ENCODE peak calls at places on chromosomes 6 and 20, in four cellular contexts. D is HepG2, M is GM12878, W is K562. C is an unnamed sample.
A peak's percentile ranks its signal among the peaks of the same experiment; 100 is the strongest.

GRCh38 chr6:45698046-45698445 is 317.6 kb downstream of the CLIC5 start:
- DNase-seq in D (no peak), M (no peak), W (no peak), C (no peak)

GRCh38 chr6:37517411-37517812 is 17.7 kb upstream of the CCDC167 start:
- DNase-seq in D (no peak), M (no peak), W (no peak), C (no peak)

GRCh38 chr20:46562373-46563169 is 12.1 kb upstream of the OCSTAMP start:
- DNase-seq in D (peak; percentile 87), M (no peak), W (peak; percentile 88), C (peak; percentile 90)

GRCh38 chr20:6626805-6627204 is 140.7 kb upstream of the BMP2 start:
- DNase-seq in D (peak; percentile 18), M (no peak), W (no peak), C (peak; percentile 59)

GRCh38 chr6:9205645-9206044 is 770.3 kb upstream of the SLC35B3 start:
- DNase-seq in D (no peak), M (no peak), W (no peak), C (no peak)

GRCh38 chr20:52978851-52979250 is 6.7 kb downstream of the TSHZ2 start:
- DNase-seq in D (no peak), M (no peak), W (no peak), C (no peak)

GRCh38 chr20:63009988-63010769 is 3.4 kb upstream of the BHLHE23 start:
- DNase-seq in D (no peak), M (peak; percentile 97), W (peak; percentile 45), C (no peak)

GRCh38 chr6:144122861-144123260 is 27.5 kb upstream of the STX11 start:
- DNase-seq in D (no peak), M (no peak), W (no peak), C (no peak)

GRCh38 chr6:2993755-2994317 is 5.9 kb upstream of the NQO2 start:
- DNase-seq in D (peak; percentile 93), M (no peak), W (no peak), C (no peak)

GRCh38 chr6:17015551-17016381 is 86.1 kb upstream of the STMND1 start:
- DNase-seq in D (no peak), M (no peak), W (no peak), C (no peak)

GRCh38 chr6:113276631-113277030 is 580.5 kb upstream of the MARCKS start:
- DNase-seq in D (no peak), M (no peak), W (no peak), C (no peak)

GRCh38 chr6:156167289-156168076 is 609.7 kb upstream of the ARID1B start:
- DNase-seq in D (no peak), M (no peak), W (no peak), C (no peak)

GRCh38 chr6:71190809-71191208 is 97.8 kb upstream of the OGFRL1 start:
- DNase-seq in D (peak; percentile 11), M (no peak), W (no peak), C (no peak)

GRCh38 chr20:21622097-21622496 is 83.4 kb upstream of the PAX1 start:
- DNase-seq in D (no peak), M (no peak), W (no peak), C (no peak)

GRCh38 chr20:63908008-63908682 is 13.2 kb downstream of the DNAJC5 start:
- DNase-seq in D (peak; percentile 44), M (no peak), W (no peak), C (no peak)

GRCh38 chr6:13261464-13261994 is 66.8 kb downstream of the TBC1D7 start:
- DNase-seq in D (no peak), M (peak; percentile 80), W (no peak), C (no peak)

GRCh38 chr6:44228031-44228430 is 4.6 kb downstream of the SLC29A1 start:
- DNase-seq in D (no peak), M (no peak), W (no peak), C (no peak)

GRCh38 chr6:149560736-149561135 is 5.4 kb upstream of the GINM1 start:
- DNase-seq in D (no peak), M (no peak), W (peak; percentile 42), C (no peak)

GRCh38 chr6:48135352-48136084 is 24.5 kb upstream of the PTCHD4 start:
- DNase-seq in D (no peak), M (no peak), W (no peak), C (no peak)

GRCh38 chr6:21749754-21750153 is 156.2 kb downstream of the SOX4 start:
- DNase-seq in D (no peak), M (no peak), W (no peak), C (no peak)

GRCh38 chr20:3749689-3750639 is 17.5 kb downstream of the HSPA12B start:
- DNase-seq in D (peak; percentile 56), M (no peak), W (peak; percentile 65), C (peak; percentile 46)

GRCh38 chr6:89048985-89049384 is 31.6 kb upstream of the PNRC1 start:
- DNase-seq in D (no peak), M (no peak), W (no peak), C (no peak)

GRCh38 chr20:16518068-16518783 is 55.0 kb downstream of the KIF16B start:
- DNase-seq in D (peak; percentile 60), M (no peak), W (peak; percentile 47), C (no peak)

GRCh38 chr20:56247954-56248782 is at the start of gene MC3R:
- DNase-seq in D (peak; percentile 68), M (no peak), W (peak; percentile 42), C (peak; percentile 27)

GRCh38 chr6:140956567-140957306 is 1176.0 kb upstream of the GJE1 start:
- DNase-seq in D (no peak), M (no peak), W (no peak), C (no peak)

GRCh38 chr20:3199206-3199605 is 5.3 kb downstream of the DDRGK1 start:
- DNase-seq in D (no peak), M (no peak), W (no peak), C (no peak)

GRCh38 chr20:30484009-30484748 is 773.3 kb upstream of the DEFB115 start:
- DNase-seq in D (no peak), M (no peak), W (no peak), C (peak; percentile 13)

GRCh38 chr20:46348972-46349741 is 40.9 kb upstream of the CDH22 start:
- DNase-seq in D (peak; percentile 46), M (no peak), W (peak; percentile 81), C (no peak)

GRCh38 chr20:17835240-17835940 is 133.2 kb downstream of the SNX5 start:
- DNase-seq in D (no peak), M (no peak), W (no peak), C (no peak)

GRCh38 chr20:59938221-59938620 is 1.9 kb downstream of the PPP1R3D start:
- DNase-seq in D (no peak), M (no peak), W (no peak), C (no peak)
- TF ChIP-seq BRCA1 in D (no peak), M (no peak), W (no peak), C (no peak)

GRCh38 chr20:38170914-38171300 is 5.8 kb upstream of the TGM2 start:
- DNase-seq in D (no peak), M (no peak), W (no peak), C (no peak)

GRCh38 chr20:38171301-38172010 is 6.4 kb upstream of the TGM2 start:
- DNase-seq in D (peak; percentile 71), M (no peak), W (peak; percentile 39), C (no peak)

GRCh38 chr20:38169636-38170035 is 4.6 kb upstream of the TGM2 start:
- DNase-seq in D (no peak), M (no peak), W (no peak), C (no peak)

GRCh38 chr20:38168791-38169589 is 3.9 kb upstream of the TGM2 start:
- DNase-seq in D (peak; percentile 52), M (no peak), W (no peak), C (no peak)

GRCh38 chr20:38170219-38170902 is 5.3 kb upstream of the TGM2 start:
- DNase-seq in D (no peak), M (no peak), W (no peak), C (no peak)
- TF ChIP-seq BRCA1 in D (no peak), M (no peak), W (no peak), C (no peak)

GRCh38 chr6:157376706-157377230 is 4.2 kb upstream of the ZDHHC14 start:
- DNase-seq in D (no peak), M (no peak), W (no peak), C (no peak)
- TF ChIP-seq BRCA1 in D (no peak), M (no peak), W (no peak), C (no peak)

GRCh38 chr20:49768204-49769124 is 44.2 kb upstream of the SLC9A8 start:
- DNase-seq in D (peak; percentile 100), M (peak; percentile 31), W (no peak), C (peak; percentile 57)
- TF ChIP-seq BRCA1 in D (peak; percentile 67), M (no peak), W (no peak), C (no peak)

GRCh38 chr20:23199356-23199755 is 113.2 kb upstream of the CD93 start:
- DNase-seq in D (no peak), M (no peak), W (no peak), C (no peak)

GRCh38 chr20:23200413-23200812 is 114.3 kb upstream of the CD93 start:
- DNase-seq in D (no peak), M (no peak), W (no peak), C (no peak)

GRCh38 chr20:23198815-23199214 is 112.7 kb upstream of the CD93 start:
- DNase-seq in D (no peak), M (no peak), W (no peak), C (no peak)

GRCh38 chr20:23201658-23202057 is 115.5 kb upstream of the CD93 start:
- DNase-seq in D (no peak), M (no peak), W (no peak), C (no peak)

DNA sequence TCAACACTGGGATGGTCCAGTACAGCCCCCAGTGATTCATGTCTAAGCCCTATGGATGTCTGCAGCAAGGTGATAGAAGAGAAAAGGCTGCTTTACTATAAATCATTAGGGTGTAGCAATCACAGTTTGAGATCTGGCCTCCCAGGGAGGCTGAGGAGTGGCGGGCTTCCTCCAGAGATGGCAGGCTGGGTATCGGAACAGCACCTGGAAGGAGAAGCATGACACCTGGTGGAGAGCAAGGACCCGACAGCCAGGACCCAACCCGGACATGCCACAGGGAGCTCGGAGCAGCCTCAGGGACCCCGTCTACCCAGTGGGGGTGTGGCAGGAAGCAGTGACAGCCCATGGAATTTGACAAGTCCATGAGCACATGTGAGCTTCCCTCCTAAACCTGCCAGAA is 114.8 kb upstream of the CD93 start:
- DNase-seq in D (peak; percentile 62), M (no peak), W (peak; percentile 61), C (peak; percentile 70)
- TF ChIP-seq BRCA1 in D (no peak), M (no peak), W (no peak), C (no peak)

GRCh38 chr6:6884193-6884627 is 223.6 kb upstream of the RREB1 start:
- DNase-seq in D (no peak), M (no peak), W (no peak), C (no peak)
- TF ChIP-seq BRCA1 in D (no peak), M (no peak), W (no peak), C (no peak)

GRCh38 chr20:35467339-35468224 is 12.2 kb downstream of the CEP250 start:
- DNase-seq in D (peak; percentile 91), M (no peak), W (no peak), C (no peak)
- TF ChIP-seq BRCA1 in D (no peak), M (no peak), W (no peak), C (no peak)

C was measured in H1.